ENCODE peak calls at places on chromosomes 5 and 9, in four cellular contexts. V is breast epithelium, L is H1, J is HCT116. Y is an unnamed sample. For H3K27me3, the result is how much of the 10 kb centered on the place peaks cover.

GRCh38 chr9:69168709-69169217 is 5.3 kb upstream of the TJP2 start:
- DNase-seq in V (no peak), L (peak), J (no peak), Y (peak)

GRCh38 chr5:54673523-54674225 is 156.1 kb downstream of the SNX18 start:
- DNase-seq in V (no peak), L (no peak), J (no peak), Y (peak)

GRCh38 chr5:68435611-68436010 is 220.1 kb downstream of the PIK3R1 start:
- DNase-seq in V (no peak), L (no peak), J (no peak), Y (peak)

GRCh38 chr5:143405063-143405746 is 1.7 kb upstream of the NR3C1 start:
- DNase-seq in V (peak), L (peak), J (no peak), Y (peak)

GRCh38 chr9:84668204-84669007 is 1.1 kb upstream of the NTRK2 start:
- DNase-seq in V (peak), L (peak), J (peak), Y (peak)

GRCh38 chr9:129347323-129348120 is 169.5 kb upstream of the IER5L start:
- DNase-seq in V (no peak), L (no peak), J (no peak), Y (no peak)

GRCh38 chr5:122877518-122877917 is 32.1 kb downstream of the SNX24 start:
- DNase-seq in V (no peak), L (no peak), J (no peak), Y (no peak)

GRCh38 chr9:72228282-72228681 is 79.0 kb downstream of the GDA start:
- DNase-seq in V (no peak), L (no peak), J (no peak), Y (no peak)

GRCh38 chr5:170382790-170383189 is 6.4 kb downstream of the KCNMB1 start:
- DNase-seq in V (no peak), L (no peak), J (no peak), Y (no peak)

GRCh38 chr9:94780516-94780950 is 54.0 kb downstream of the AOPEP start:
- DNase-seq in V (no peak), L (no peak), J (no peak), Y (no peak)

GRCh38 chr5:174755103-174755502 is 30.7 kb downstream of the MSX2 start:
- DNase-seq in V (no peak), L (no peak), J (no peak), Y (no peak)

GRCh38 chr9:128372188-128372641 is 1.0 kb downstream of the URM1 start:
- DNase-seq in V (no peak), L (no peak), J (no peak), Y (no peak)

GRCh38 chr5:157449011-157449723 is 10.8 kb upstream of the NIPAL4 start:
- DNase-seq in V (no peak), L (peak), J (no peak), Y (no peak)

GRCh38 chr9:134899818-134900325 is 17.8 kb downstream of the FCN1 start:
- DNase-seq in V (no peak), L (no peak), J (no peak), Y (no peak)

GRCh38 chr9:31030741-31031202 is 1353.7 kb upstream of the ACO1 start:
- DNase-seq in V (no peak), L (no peak), J (no peak), Y (no peak)

GRCh38 chr9:22238809-22239684 is 207.6 kb upstream of the DMRTA1 start:
- DNase-seq in V (no peak), L (no peak), J (peak), Y (no peak)

GRCh38 chr9:27110181-27110580 is 1.2 kb downstream of the TEK start:
- DNase-seq in V (no peak), L (no peak), J (no peak), Y (no peak)

GRCh38 chr9:133135193-133135745 is 14.2 kb upstream of the RALGDS start:
- DNase-seq in V (peak), L (no peak), J (peak), Y (no peak)

GRCh38 chr5:90233496-90233895 is 176.1 kb downstream of the CETN3 start:
- DNase-seq in V (no peak), L (no peak), J (no peak), Y (no peak)

DNA sequence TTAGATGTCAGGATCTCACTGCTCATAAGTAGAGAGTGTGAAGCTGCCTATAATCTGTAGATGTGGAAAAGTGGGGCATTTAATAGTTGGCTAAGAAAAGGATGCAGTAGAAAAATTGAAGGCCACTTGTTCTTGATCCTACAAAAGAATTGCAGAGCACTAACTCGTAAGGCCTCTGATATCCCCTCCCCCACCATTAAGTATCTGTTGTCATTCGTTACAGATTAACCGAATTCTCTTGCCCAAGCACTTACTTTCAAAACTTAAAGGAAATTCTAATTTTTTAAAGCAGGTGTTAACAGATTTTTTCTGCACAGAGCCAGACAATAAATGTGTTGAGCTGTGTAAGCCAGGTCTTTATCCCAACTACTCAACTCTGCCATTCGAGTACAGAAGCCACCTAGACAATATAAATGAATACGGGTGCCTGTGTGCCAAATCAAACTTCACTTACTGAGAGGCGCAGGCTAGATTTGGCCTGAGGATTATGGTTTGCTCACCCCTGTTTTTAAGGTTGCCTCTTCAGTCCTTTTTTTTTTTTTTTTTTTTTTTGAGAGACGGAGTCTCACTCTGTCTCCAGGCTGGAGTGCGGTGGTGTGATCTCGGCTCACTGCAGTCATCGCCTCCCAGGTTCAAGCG is 234.8 kb downstream of the RFK start:
- DNase-seq in V (no peak), L (no peak), J (no peak), Y (no peak)
- TF ChIP-seq POLR2AphosphoS5 in V (no peak), L (no peak), J (no peak), Y (no peak)

DNA sequence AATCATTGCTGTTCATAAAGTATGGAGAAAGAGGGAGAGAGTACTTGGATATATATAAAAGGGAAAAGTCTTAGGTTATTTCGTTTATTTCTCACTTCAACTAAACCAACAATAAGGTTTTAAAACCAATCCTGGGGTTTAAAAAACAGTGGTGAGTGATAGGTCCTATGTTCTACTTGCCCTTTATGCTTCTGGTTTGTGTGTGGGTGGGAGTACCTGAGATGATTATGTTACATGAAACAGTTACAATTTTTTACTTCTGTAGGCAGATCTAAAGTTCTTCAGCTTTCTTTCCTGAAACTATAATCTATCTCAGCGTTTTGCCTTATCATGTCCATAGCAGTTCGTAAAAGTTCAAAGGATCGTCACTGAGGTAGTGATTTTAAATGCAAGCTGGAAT is 49.2 kb downstream of the STX17 start:
- DNase-seq in V (no peak), L (no peak), J (no peak), Y (no peak)
- H3K27ac ChIP-seq in V (no peak), L (no peak), J (no peak), Y (no peak)

GRCh38 chr5:93055971-93056370 is 525.0 kb downstream of the NR2F1-AS1 start:
- DNase-seq in V (no peak), L (no peak), J (no peak), Y (no peak)
- H3K27me3 ChIP-seq in V (under half), L (under half), J (under half), Y (under half)

GRCh38 chr5:96823060-96823459 is 15.3 kb upstream of the ERAP1 start:
- DNase-seq in V (no peak), L (no peak), J (no peak), Y (no peak)

GRCh38 chr5:96821260-96821916 is 13.6 kb upstream of the ERAP1 start:
- DNase-seq in V (no peak), L (no peak), J (no peak), Y (no peak)

GRCh38 chr5:96826071-96826470 is 18.3 kb upstream of the ERAP1 start:
- DNase-seq in V (no peak), L (no peak), J (no peak), Y (no peak)

GRCh38 chr5:96825243-96825642 is 17.5 kb upstream of the ERAP1 start:
- DNase-seq in V (no peak), L (no peak), J (no peak), Y (no peak)

GRCh38 chr5:96823900-96824351 is 16.2 kb upstream of the ERAP1 start:
- DNase-seq in V (no peak), L (no peak), J (no peak), Y (no peak)
- TF ChIP-seq POLR2AphosphoS5 in V (no peak), L (no peak), J (no peak), Y (no peak)

GRCh38 chr5:128111818-128112448 is 28.4 kb downstream of the SLC12A2 start:
- DNase-seq in V (no peak), L (no peak), J (no peak), Y (no peak)
- H3K27ac ChIP-seq in V (no peak), L (no peak), J (no peak), Y (no peak)